ENCODE peak calls at places on chromosomes 11 and 22, in five cellular contexts. One of them, this sample, is unnamed. For H4K20me1, the result is how much of the 10 kb centered on the place peaks cover.

GRCh38 chr11:88042238-88043032 is 132.8 kb downstream of the RAB38 start:
- DNase-seq in HepG2: no peak
- DNase-seq in neural progenitor cell: no peak
- DNase-seq in HCT116: no peak
- DNase-seq in mammary epithelial cell: no peak
- DNase-seq in this sample: no peak

GRCh38 chr11:63816732-63817131 is 3.5 kb downstream of the SPINDOC start:
- DNase-seq in neural progenitor cell: no peak
- DNase-seq in mammary epithelial cell: no peak
- DNase-seq in HepG2: no peak
- DNase-seq in HCT116: no peak
- DNase-seq in this sample: no peak

GRCh38 chr11:128733440-128734115 is 39.7 kb downstream of the FLI1 start:
- DNase-seq in neural progenitor cell: peak
- DNase-seq in HepG2: no peak
- DNase-seq in HCT116: no peak
- DNase-seq in mammary epithelial cell: no peak
- DNase-seq in this sample: no peak

GRCh38 chr11:28448186-28448585 is 340.0 kb downstream of the METTL15 start:
- DNase-seq in neural progenitor cell: no peak
- DNase-seq in HepG2: no peak
- DNase-seq in mammary epithelial cell: no peak
- DNase-seq in HCT116: no peak
- DNase-seq in this sample: no peak

GRCh38 chr11:107706531-107706930 is 5.3 kb downstream of the SLN start:
- DNase-seq in HepG2: no peak
- DNase-seq in HCT116: no peak
- DNase-seq in mammary epithelial cell: no peak
- DNase-seq in neural progenitor cell: no peak
- DNase-seq in this sample: no peak

GRCh38 chr22:31144223-31144622 is 3.9 kb upstream of the PLA2G3 start:
- DNase-seq in HCT116: no peak
- DNase-seq in HepG2: no peak
- DNase-seq in neural progenitor cell: no peak
- DNase-seq in mammary epithelial cell: peak
- DNase-seq in this sample: no peak

GRCh38 chr11:77115181-77115611 is 12.6 kb downstream of the OMP start:
- DNase-seq in HCT116: no peak
- DNase-seq in mammary epithelial cell: no peak
- DNase-seq in neural progenitor cell: no peak
- DNase-seq in HepG2: no peak
- DNase-seq in this sample: no peak

GRCh38 chr22:39179841-39180335 is 27.4 kb upstream of the CBX7 start:
- DNase-seq in mammary epithelial cell: no peak
- DNase-seq in HepG2: no peak
- DNase-seq in HCT116: no peak
- DNase-seq in neural progenitor cell: peak
- DNase-seq in this sample: no peak

DNA sequence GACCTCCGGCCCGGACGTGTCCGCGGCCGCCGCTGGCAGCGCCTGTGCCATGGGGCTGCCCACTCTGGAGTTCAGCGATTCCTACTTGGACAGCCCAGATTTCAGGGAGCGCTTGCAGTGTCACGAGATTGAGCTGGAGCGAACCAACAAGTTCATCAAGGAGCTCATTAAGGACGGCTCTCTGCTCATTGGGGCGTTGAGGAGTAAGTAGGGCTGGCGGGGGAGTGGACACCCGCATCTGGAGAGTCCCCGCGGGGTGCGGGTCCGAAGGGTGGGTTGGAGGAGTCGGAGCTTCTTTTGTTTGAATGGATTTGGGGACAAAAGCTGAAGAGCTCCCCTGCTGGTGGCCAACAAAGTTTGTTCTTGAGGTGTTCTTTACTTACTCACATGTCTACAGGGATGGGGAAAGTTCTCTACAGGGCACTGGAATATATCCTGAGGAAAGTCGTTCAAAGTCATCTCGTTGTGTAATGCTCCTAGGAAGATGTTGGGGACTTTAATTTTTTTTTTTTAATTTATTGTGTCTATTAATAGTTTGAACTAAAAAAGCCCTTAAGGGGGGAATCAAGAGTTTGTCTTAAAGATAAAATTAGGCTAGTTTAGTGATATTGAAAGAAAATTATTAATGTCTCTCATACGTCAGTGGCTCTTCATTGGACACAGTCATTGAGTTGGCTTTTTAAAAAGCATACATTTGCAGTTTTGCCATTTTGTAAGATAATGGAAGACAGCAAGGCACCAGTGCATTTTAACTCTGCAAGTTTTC is 725 bp downstream of the ARHGAP42 start:
- DNase-seq in neural progenitor cell: peak
- DNase-seq in HepG2: peak
- DNase-seq in HCT116: peak
- DNase-seq in mammary epithelial cell: peak
- DNase-seq in this sample: peak
- H3K4me3 ChIP-seq in neural progenitor cell: peak
- H3K4me3 ChIP-seq in HepG2: peak
- H3K4me3 ChIP-seq in HCT116: peak
- H3K4me3 ChIP-seq in mammary epithelial cell: peak
- H3K4me3 ChIP-seq in this sample: peak

GRCh38 chr22:47164514-47165337 is 402.3 kb downstream of the TBC1D22A start:
- DNase-seq in mammary epithelial cell: no peak
- DNase-seq in neural progenitor cell: peak
- DNase-seq in HCT116: no peak
- DNase-seq in HepG2: peak
- DNase-seq in this sample: no peak
- H4K20me1 ChIP-seq in mammary epithelial cell: under half
- H4K20me1 ChIP-seq in neural progenitor cell: under half
- H4K20me1 ChIP-seq in HCT116: under half
- H4K20me1 ChIP-seq in HepG2: under half
- H4K20me1 ChIP-seq in this sample: under half

GRCh38 chr11:60785806-60786361 is 751 bp downstream of the MS4A10 start:
- DNase-seq in HCT116: no peak
- DNase-seq in mammary epithelial cell: no peak
- DNase-seq in HepG2: no peak
- DNase-seq in neural progenitor cell: no peak
- DNase-seq in this sample: no peak
- H3K4me3 ChIP-seq in HCT116: no peak
- H3K4me3 ChIP-seq in mammary epithelial cell: no peak
- H3K4me3 ChIP-seq in HepG2: no peak
- H3K4me3 ChIP-seq in neural progenitor cell: no peak
- H3K4me3 ChIP-seq in this sample: no peak

GRCh38 chr11:70358797-70359196 is 39.5 kb upstream of the CTTN start:
- DNase-seq in HCT116: no peak
- DNase-seq in mammary epithelial cell: no peak
- DNase-seq in HepG2: no peak
- DNase-seq in neural progenitor cell: no peak
- DNase-seq in this sample: no peak

GRCh38 chr11:70364198-70364597 is 34.1 kb upstream of the CTTN start:
- DNase-seq in HepG2: no peak
- DNase-seq in mammary epithelial cell: no peak
- DNase-seq in HCT116: no peak
- DNase-seq in neural progenitor cell: no peak
- DNase-seq in this sample: no peak

GRCh38 chr11:70359806-70360205 is 38.5 kb upstream of the CTTN start:
- DNase-seq in mammary epithelial cell: no peak
- DNase-seq in neural progenitor cell: no peak
- DNase-seq in HCT116: no peak
- DNase-seq in HepG2: no peak
- DNase-seq in this sample: no peak

GRCh38 chr11:70364745-70365535 is 33.4 kb upstream of the CTTN start:
- DNase-seq in neural progenitor cell: no peak
- DNase-seq in HepG2: no peak
- DNase-seq in HCT116: no peak
- DNase-seq in mammary epithelial cell: no peak
- DNase-seq in this sample: no peak

GRCh38 chr11:70360211-70360610 is 38.1 kb upstream of the CTTN start:
- DNase-seq in mammary epithelial cell: no peak
- DNase-seq in neural progenitor cell: no peak
- DNase-seq in HCT116: no peak
- DNase-seq in HepG2: no peak
- DNase-seq in this sample: no peak
- H4K20me1 ChIP-seq in mammary epithelial cell: under half
- H4K20me1 ChIP-seq in neural progenitor cell: under half
- H4K20me1 ChIP-seq in HCT116: under half
- H4K20me1 ChIP-seq in HepG2: under half
- H4K20me1 ChIP-seq in this sample: under half

GRCh38 chr11:103887001-103887680 is 149.3 kb upstream of the DDI1 start:
- DNase-seq in HCT116: no peak
- DNase-seq in HepG2: no peak
- DNase-seq in neural progenitor cell: no peak
- DNase-seq in mammary epithelial cell: no peak
- DNase-seq in this sample: no peak

GRCh38 chr11:103880968-103881367 is 155.5 kb upstream of the DDI1 start:
- DNase-seq in HCT116: no peak
- DNase-seq in mammary epithelial cell: no peak
- DNase-seq in HepG2: no peak
- DNase-seq in neural progenitor cell: no peak
- DNase-seq in this sample: no peak

GRCh38 chr11:103883291-103883690 is 153.1 kb upstream of the DDI1 start:
- DNase-seq in neural progenitor cell: no peak
- DNase-seq in mammary epithelial cell: no peak
- DNase-seq in HCT116: no peak
- DNase-seq in HepG2: no peak
- DNase-seq in this sample: no peak

GRCh38 chr11:103881518-103882070 is 154.8 kb upstream of the DDI1 start:
- DNase-seq in mammary epithelial cell: no peak
- DNase-seq in HepG2: no peak
- DNase-seq in HCT116: no peak
- DNase-seq in neural progenitor cell: no peak
- DNase-seq in this sample: no peak

DNA sequence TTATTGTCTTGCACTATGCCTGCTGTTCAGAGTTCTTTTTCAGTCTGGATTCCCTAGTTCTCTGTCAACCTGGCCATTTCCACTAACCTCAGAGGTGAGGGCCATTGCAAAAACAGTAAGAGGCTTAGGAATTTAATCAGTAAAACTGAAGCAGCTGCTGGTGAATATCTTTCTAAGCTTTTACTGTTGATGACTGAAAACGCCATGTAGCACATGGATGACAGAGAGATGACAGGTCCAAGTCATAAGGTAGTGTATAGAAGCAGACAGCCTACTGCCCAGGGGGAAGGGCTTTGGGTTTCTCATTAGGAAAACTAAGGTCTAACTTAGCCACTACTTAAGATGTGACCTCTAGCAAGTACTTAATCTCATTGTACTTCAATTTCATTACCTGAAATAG is 152.6 kb upstream of the DDI1 start:
- DNase-seq in neural progenitor cell: no peak
- DNase-seq in HepG2: no peak
- DNase-seq in HCT116: no peak
- DNase-seq in mammary epithelial cell: no peak
- DNase-seq in this sample: no peak
- H3K4me3 ChIP-seq in neural progenitor cell: no peak
- H3K4me3 ChIP-seq in HepG2: no peak
- H3K4me3 ChIP-seq in HCT116: no peak
- H3K4me3 ChIP-seq in mammary epithelial cell: no peak
- H3K4me3 ChIP-seq in this sample: no peak

DNA sequence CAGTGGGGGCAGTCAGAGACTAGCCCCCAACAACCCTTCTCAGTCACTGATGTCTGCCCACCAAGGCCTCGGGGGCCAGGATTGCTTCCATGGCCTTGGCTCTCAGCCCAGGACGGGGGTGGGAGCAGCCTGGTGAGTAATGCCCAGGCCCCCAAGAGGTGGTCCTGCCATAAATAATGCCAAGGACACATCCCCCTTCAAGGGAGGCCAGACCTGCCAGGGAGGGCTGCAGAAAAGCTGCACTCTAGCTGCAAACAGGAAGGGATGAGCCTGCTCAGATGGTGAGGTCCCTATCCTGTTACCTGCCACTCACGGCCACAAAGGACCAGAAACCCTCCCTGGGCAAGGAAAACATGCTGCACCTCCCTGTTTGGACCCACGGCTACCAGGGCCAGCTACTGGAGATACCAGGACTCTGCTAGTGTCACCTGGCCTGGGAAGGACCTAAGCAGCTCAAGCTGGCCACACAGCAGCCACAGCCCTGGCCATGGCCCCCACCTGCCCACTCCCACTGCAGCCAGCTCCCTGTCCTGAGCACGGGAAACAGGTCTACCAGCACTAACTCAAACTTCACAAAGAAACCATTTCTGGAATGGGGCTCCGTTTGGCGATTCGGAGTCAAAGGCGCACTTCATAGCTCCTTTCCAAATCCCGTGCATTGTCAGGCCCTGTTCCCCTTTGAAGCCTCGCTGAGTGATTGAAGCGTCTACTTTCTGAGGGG is 12.1 kb downstream of the GNB1L start:
- DNase-seq in neural progenitor cell: peak
- DNase-seq in mammary epithelial cell: no peak
- DNase-seq in HepG2: no peak
- DNase-seq in HCT116: no peak
- DNase-seq in this sample: no peak
- H4K20me1 ChIP-seq in neural progenitor cell: under half
- H4K20me1 ChIP-seq in mammary epithelial cell: under half
- H4K20me1 ChIP-seq in HepG2: under half
- H4K20me1 ChIP-seq in HCT116: under half
- H4K20me1 ChIP-seq in this sample: half or more

GRCh38 chr11:60977224-60977623 is 5.7 kb downstream of the CD6 start:
- DNase-seq in HepG2: no peak
- DNase-seq in mammary epithelial cell: no peak
- DNase-seq in HCT116: no peak
- DNase-seq in neural progenitor cell: no peak
- DNase-seq in this sample: no peak

GRCh38 chr11:60981515-60981914 is 10.0 kb downstream of the CD6 start:
- DNase-seq in HCT116: no peak
- DNase-seq in mammary epithelial cell: no peak
- DNase-seq in neural progenitor cell: no peak
- DNase-seq in HepG2: no peak
- DNase-seq in this sample: no peak

GRCh38 chr11:60974726-60975125 is 3.2 kb downstream of the CD6 start:
- DNase-seq in mammary epithelial cell: no peak
- DNase-seq in HepG2: no peak
- DNase-seq in HCT116: no peak
- DNase-seq in neural progenitor cell: no peak
- DNase-seq in this sample: no peak

GRCh38 chr11:60982184-60982583 is 10.7 kb downstream of the CD6 start:
- DNase-seq in HCT116: no peak
- DNase-seq in mammary epithelial cell: no peak
- DNase-seq in neural progenitor cell: no peak
- DNase-seq in HepG2: no peak
- DNase-seq in this sample: no peak

GRCh38 chr11:60978546-60979380 is 7.3 kb downstream of the CD6 start:
- DNase-seq in neural progenitor cell: no peak
- DNase-seq in mammary epithelial cell: peak
- DNase-seq in HCT116: no peak
- DNase-seq in HepG2: no peak
- DNase-seq in this sample: no peak
- H3K4me3 ChIP-seq in neural progenitor cell: no peak
- H3K4me3 ChIP-seq in mammary epithelial cell: no peak
- H3K4me3 ChIP-seq in HCT116: no peak
- H3K4me3 ChIP-seq in HepG2: no peak
- H3K4me3 ChIP-seq in this sample: no peak

This sample was measured in DND-41.